ENCODE peak calls at places on chromosomes 3 and 15, in ten cellular contexts. One of them, this sample, is unnamed.

GRCh38 chr15:74873756-74874424 is 725 bp upstream of the SCAMP2 start:
- DNase-seq in islet precursor cell: no peak
- DNase-seq in MCF 10A: no peak
- DNase-seq in GM12864: no peak
- DNase-seq in dorsolateral prefrontal cortex: no peak
- DNase-seq in Caki2: no peak
- DNase-seq in stimulated activated CD4-positive, alpha-beta T cell treated with anti-CD3 and anti-CD28 coated beads, Interleukin-12 subunit alpha, Interleukin-12 subunit beta, amount 100 ng/mL, for 48 hours: no peak
- DNase-seq in left ventricle myocardium inferior: no peak
- DNase-seq in heart left ventricle: no peak
- DNase-seq in foreskin fibroblast: no peak
- DNase-seq in this sample: no peak

GRCh38 chr3:133663569-133664313 is 2.0 kb upstream of the TOPBP1 start:
- DNase-seq in islet precursor cell: peak
- DNase-seq in MCF 10A: peak
- DNase-seq in GM12864: no peak
- DNase-seq in dorsolateral prefrontal cortex: no peak
- DNase-seq in Caki2: peak
- DNase-seq in stimulated activated CD4-positive, alpha-beta T cell treated with anti-CD3 and anti-CD28 coated beads, Interleukin-12 subunit alpha, Interleukin-12 subunit beta, amount 100 ng/mL, for 48 hours: no peak
- DNase-seq in left ventricle myocardium inferior: no peak
- DNase-seq in heart left ventricle: no peak
- DNase-seq in foreskin fibroblast: peak
- DNase-seq in this sample: no peak

GRCh38 chr15:61633951-61634350 is 404.8 kb upstream of the RORA start:
- DNase-seq in islet precursor cell: no peak
- DNase-seq in MCF 10A: no peak
- DNase-seq in GM12864: no peak
- DNase-seq in dorsolateral prefrontal cortex: no peak
- DNase-seq in Caki2: no peak
- DNase-seq in stimulated activated CD4-positive, alpha-beta T cell treated with anti-CD3 and anti-CD28 coated beads, Interleukin-12 subunit alpha, Interleukin-12 subunit beta, amount 100 ng/mL, for 48 hours: no peak
- DNase-seq in left ventricle myocardium inferior: no peak
- DNase-seq in heart left ventricle: no peak
- DNase-seq in foreskin fibroblast: no peak
- DNase-seq in this sample: no peak

GRCh38 chr15:58487041-58487723 is 55.4 kb downstream of the LIPC start:
- DNase-seq in islet precursor cell: no peak
- DNase-seq in MCF 10A: no peak
- DNase-seq in GM12864: no peak
- DNase-seq in dorsolateral prefrontal cortex: no peak
- DNase-seq in Caki2: no peak
- DNase-seq in stimulated activated CD4-positive, alpha-beta T cell treated with anti-CD3 and anti-CD28 coated beads, Interleukin-12 subunit alpha, Interleukin-12 subunit beta, amount 100 ng/mL, for 48 hours: no peak
- DNase-seq in left ventricle myocardium inferior: no peak
- DNase-seq in heart left ventricle: no peak
- DNase-seq in foreskin fibroblast: no peak
- DNase-seq in this sample: no peak

GRCh38 chr3:157247391-157247790 is 87.4 kb upstream of the CCNL1 start:
- DNase-seq in islet precursor cell: no peak
- DNase-seq in MCF 10A: no peak
- DNase-seq in GM12864: no peak
- DNase-seq in dorsolateral prefrontal cortex: no peak
- DNase-seq in Caki2: no peak
- DNase-seq in stimulated activated CD4-positive, alpha-beta T cell treated with anti-CD3 and anti-CD28 coated beads, Interleukin-12 subunit alpha, Interleukin-12 subunit beta, amount 100 ng/mL, for 48 hours: no peak
- DNase-seq in left ventricle myocardium inferior: no peak
- DNase-seq in heart left ventricle: no peak
- DNase-seq in foreskin fibroblast: no peak
- DNase-seq in this sample: no peak

GRCh38 chr15:39493393-39494067 is 87.3 kb upstream of the THBS1 start:
- DNase-seq in islet precursor cell: no peak
- DNase-seq in MCF 10A: no peak
- DNase-seq in GM12864: no peak
- DNase-seq in dorsolateral prefrontal cortex: no peak
- DNase-seq in Caki2: no peak
- DNase-seq in stimulated activated CD4-positive, alpha-beta T cell treated with anti-CD3 and anti-CD28 coated beads, Interleukin-12 subunit alpha, Interleukin-12 subunit beta, amount 100 ng/mL, for 48 hours: no peak
- DNase-seq in left ventricle myocardium inferior: no peak
- DNase-seq in heart left ventricle: no peak
- DNase-seq in foreskin fibroblast: no peak
- DNase-seq in this sample: no peak

GRCh38 chr15:77518458-77518857 is 97.8 kb downstream of the HMG20A start:
- DNase-seq in islet precursor cell: peak
- DNase-seq in MCF 10A: no peak
- DNase-seq in GM12864: no peak
- DNase-seq in dorsolateral prefrontal cortex: no peak
- DNase-seq in Caki2: no peak
- DNase-seq in stimulated activated CD4-positive, alpha-beta T cell treated with anti-CD3 and anti-CD28 coated beads, Interleukin-12 subunit alpha, Interleukin-12 subunit beta, amount 100 ng/mL, for 48 hours: no peak
- DNase-seq in left ventricle myocardium inferior: no peak
- DNase-seq in heart left ventricle: no peak
- DNase-seq in foreskin fibroblast: no peak
- DNase-seq in this sample: no peak

GRCh38 chr3:147962408-147963164 is 553.4 kb downstream of the ZIC1 start:
- DNase-seq in islet precursor cell: no peak
- DNase-seq in MCF 10A: no peak
- DNase-seq in GM12864: no peak
- DNase-seq in dorsolateral prefrontal cortex: no peak
- DNase-seq in Caki2: no peak
- DNase-seq in stimulated activated CD4-positive, alpha-beta T cell treated with anti-CD3 and anti-CD28 coated beads, Interleukin-12 subunit alpha, Interleukin-12 subunit beta, amount 100 ng/mL, for 48 hours: no peak
- DNase-seq in left ventricle myocardium inferior: no peak
- DNase-seq in heart left ventricle: no peak
- DNase-seq in foreskin fibroblast: no peak
- DNase-seq in this sample: no peak

GRCh38 chr15:86016750-86017149 is 62.9 kb upstream of the AGBL1 start:
- DNase-seq in islet precursor cell: no peak
- DNase-seq in MCF 10A: peak
- DNase-seq in GM12864: no peak
- DNase-seq in dorsolateral prefrontal cortex: no peak
- DNase-seq in Caki2: no peak
- DNase-seq in stimulated activated CD4-positive, alpha-beta T cell treated with anti-CD3 and anti-CD28 coated beads, Interleukin-12 subunit alpha, Interleukin-12 subunit beta, amount 100 ng/mL, for 48 hours: no peak
- DNase-seq in left ventricle myocardium inferior: no peak
- DNase-seq in heart left ventricle: no peak
- DNase-seq in foreskin fibroblast: no peak
- DNase-seq in this sample: no peak

This sample was measured in esophagus squamous epithelium.